ENCODE peak calls at places on chromosome 2, in eight cellular contexts. E, P, X, G, B, V, S and R are unnamed samples.

GRCh38 chr2:96415684-96416083 is 80.1 kb downstream of the NCAPH start:
- DNase-seq in E (no peak), P (no peak), X (no peak), G (no peak), B (no peak), V (no peak), S (no peak), R (no peak)

GRCh38 chr2:3189076-3189591 is 188.5 kb downstream of the EIPR1 start:
- DNase-seq in E (no peak), P (peak; percentile 69), X (no peak), G (no peak), B (no peak), V (peak; percentile 67), S (no peak), R (no peak)

GRCh38 chr2:227805578-227805977 is 8.1 kb upstream of the CCL20 start:
- DNase-seq in E (no peak), P (no peak), X (no peak), G (no peak), B (no peak), V (no peak), S (no peak), R (no peak)

GRCh38 chr2:85705680-85706039 is 11.5 kb downstream of the GNLY start:
- DNase-seq in E (no peak), P (peak; percentile 99), X (no peak), G (no peak), B (no peak), V (no peak), S (peak; percentile 90), R (peak; percentile 47)

GRCh38 chr2:86001326-86001725 is 104.4 kb downstream of the POLR1A start:
- DNase-seq in E (no peak), P (no peak), X (no peak), G (no peak), B (no peak), V (no peak), S (no peak), R (no peak)

GRCh38 chr2:129062160-129062912 is 743.7 kb upstream of the HS6ST1 start:
- DNase-seq in E (no peak), P (no peak), X (no peak), G (no peak), B (no peak), V (no peak), S (no peak), R (no peak)

GRCh38 chr2:62309465-62310091 is 113.7 kb downstream of the B3GNT2 start:
- DNase-seq in E (no peak), P (no peak), X (no peak), G (peak; percentile 55), B (no peak), V (no peak), S (no peak), R (no peak)

GRCh38 chr2:108301558-108301957 is 12.9 kb downstream of the SULT1C2 start:
- DNase-seq in E (no peak), P (no peak), X (no peak), G (no peak), B (no peak), V (no peak), S (no peak), R (no peak)

GRCh38 chr2:231865222-231865621 is 61.0 kb downstream of the NPPC start:
- DNase-seq in E (no peak), P (no peak), X (no peak), G (no peak), B (no peak), V (no peak), S (no peak), R (no peak)

GRCh38 chr2:237879058-237879430 is 19.6 kb downstream of the RAMP1 start:
- DNase-seq in E (no peak), P (peak; percentile 56), X (no peak), G (no peak), B (no peak), V (peak; percentile 13), S (no peak), R (no peak)

GRCh38 chr2:176140520-176141317 is 10.6 kb upstream of the HOXD4 start:
- DNase-seq in E (peak; percentile 68), P (peak; percentile 46), X (peak; percentile 69), G (peak; percentile 86), B (peak; percentile 84), V (peak; percentile 94), S (peak; percentile 39), R (no peak)

GRCh38 chr2:165007162-165007744 is 51.9 kb upstream of the SLC38A11 start:
- DNase-seq in E (no peak), P (no peak), X (no peak), G (no peak), B (no peak), V (no peak), S (no peak), R (no peak)

GRCh38 chr2:121442889-121443288 is 87.8 kb upstream of the RNU4ATAC start:
- DNase-seq in E (no peak), P (no peak), X (no peak), G (no peak), B (no peak), V (no peak), S (no peak), R (no peak)

GRCh38 chr2:233098615-233099014 is 38.5 kb downstream of the INPP5D start:
- DNase-seq in E (no peak), P (peak; percentile 5), X (no peak), G (peak; percentile 28), B (no peak), V (no peak), S (no peak), R (no peak)

GRCh38 chr2:86366651-86367500 is 29.4 kb upstream of the REEP1 start:
- DNase-seq in E (no peak), P (no peak), X (no peak), G (no peak), B (no peak), V (no peak), S (no peak), R (no peak)

GRCh38 chr2:10985260-10985659 is 73.5 kb downstream of the KCNF1 start:
- DNase-seq in E (no peak), P (no peak), X (no peak), G (no peak), B (no peak), V (no peak), S (no peak), R (peak; percentile 16)

GRCh38 chr2:70985283-70985688 is 6.9 kb downstream of the ANKRD53 start:
- DNase-seq in E (no peak), P (no peak), X (no peak), G (no peak), B (no peak), V (no peak), S (no peak), R (no peak)

GRCh38 chr2:222652856-222653255 is 3.0 kb downstream of the FARSB start:
- DNase-seq in E (no peak), P (no peak), X (no peak), G (no peak), B (no peak), V (no peak), S (no peak), R (no peak)

GRCh38 chr2:20643826-20644225 is 7.1 kb downstream of the HS1BP3 start:
- DNase-seq in E (no peak), P (no peak), X (no peak), G (peak; percentile 37), B (no peak), V (no peak), S (no peak), R (no peak)
- H3K4me1 ChIP-seq in E (no peaks in the 10 kb centered on the region), P (no peaks in the 10 kb centered on the region), X (peaks cover 47% of the 10 kb centered on the region), G (peaks cover 7% of the 10 kb centered on the region), B (peaks cover 11% of the 10 kb centered on the region), V (peaks cover 8% of the 10 kb centered on the region), S (peaks cover 14% of the 10 kb centered on the region), R (peaks cover 3% of the 10 kb centered on the region)

DNA sequence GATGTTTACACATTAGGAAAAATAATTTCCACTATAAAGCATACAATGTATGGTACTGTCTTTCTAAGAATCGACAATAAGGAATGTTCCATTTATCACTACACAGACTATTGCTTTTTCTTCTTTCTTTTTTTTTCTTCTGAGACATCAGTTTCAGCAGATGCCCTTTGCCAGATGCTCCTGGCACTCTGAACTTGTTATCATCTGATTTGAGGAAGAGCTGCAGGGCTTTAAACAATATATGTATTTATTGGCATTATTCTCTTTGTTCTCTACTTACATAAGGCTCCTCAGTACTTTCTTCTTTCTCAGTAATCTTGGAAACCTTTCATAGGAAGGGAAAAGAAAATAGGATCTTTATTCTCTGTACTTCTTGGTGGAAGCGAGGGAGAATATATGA is 45.0 kb upstream of the AGPS start:
- DNase-seq in E (no peak), P (no peak), X (no peak), G (no peak), B (no peak), V (no peak), S (no peak), R (no peak)
- TF ChIP-seq CTCF in E (no peak), P (no peak), X (no peak), G (no peak), B (no peak), V (no peak), S (no peak), R (no peak)

GRCh38 chr2:218291934-218292699 is at the start of gene TMBIM1:
- DNase-seq in E (peak; percentile 86), P (peak; percentile 58), X (peak; percentile 85), G (peak; percentile 83), B (peak; percentile 84), V (peak; percentile 94), S (peak; percentile 78), R (no peak)

GRCh38 chr2:218293715-218294429 is 1.6 kb upstream of the TMBIM1 start:
- DNase-seq in E (no peak), P (no peak), X (no peak), G (no peak), B (no peak), V (no peak), S (no peak), R (no peak)

GRCh38 chr2:218294430-218294999 is 2.2 kb upstream of the TMBIM1 start:
- DNase-seq in E (no peak), P (no peak), X (no peak), G (no peak), B (no peak), V (no peak), S (no peak), R (no peak)

GRCh38 chr2:218291318-218291933 is 877 bp downstream of the TMBIM1 start:
- DNase-seq in E (peak; percentile 41), P (peak; percentile 31), X (no peak), G (no peak), B (no peak), V (no peak), S (peak; percentile 40), R (no peak)

DNA sequence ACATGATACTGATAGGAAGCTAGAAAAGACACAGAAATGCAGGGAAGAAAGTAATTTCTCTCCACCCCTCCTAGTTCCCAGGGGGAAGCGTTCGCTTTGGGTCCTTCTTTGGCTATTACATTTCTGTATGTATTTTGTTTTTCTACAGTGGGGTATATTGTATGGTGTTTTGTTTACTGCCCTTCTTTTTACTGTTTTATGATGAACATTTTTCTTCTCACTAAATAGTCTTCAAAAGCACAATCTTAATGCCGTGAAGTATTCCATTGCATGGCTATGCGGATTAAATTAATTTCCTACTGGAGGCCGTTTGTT is 354 bp upstream of the TMBIM1 start:
- DNase-seq in E (no peak), P (no peak), X (no peak), G (no peak), B (no peak), V (no peak), S (no peak), R (no peak)
- H3K4me1 ChIP-seq in E (peaks cover 63% of the 10 kb centered on the region), P (peaks cover 17% of the 10 kb centered on the region), X (peaks cover 68% of the 10 kb centered on the region), G (peaks cover 40% of the 10 kb centered on the region), B (peaks cover 35% of the 10 kb centered on the region), V (peaks cover 38% of the 10 kb centered on the region), S (peaks cover 45% of the 10 kb centered on the region), R (peaks cover 42% of the 10 kb centered on the region)

DNA sequence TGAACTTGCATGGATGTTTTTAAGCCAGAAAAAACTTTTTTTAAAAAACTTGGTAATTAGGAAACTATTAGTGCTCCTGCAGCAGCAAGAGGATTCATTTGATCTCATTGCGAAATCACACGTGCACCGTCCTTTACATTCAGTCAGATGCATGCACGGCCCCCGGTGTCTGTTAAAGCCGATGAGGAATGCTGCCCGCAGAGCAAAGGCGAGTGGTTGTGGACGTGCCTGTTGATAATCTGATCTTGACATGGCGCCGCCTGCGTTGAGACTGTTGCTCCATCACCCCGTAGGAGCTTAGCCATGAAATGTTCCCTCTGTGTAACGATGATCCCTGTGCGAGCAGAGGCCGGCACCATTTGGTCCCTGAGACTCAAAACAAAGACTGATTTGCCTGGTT is 300.0 kb downstream of the GBX2 start:
- DNase-seq in E (no peak), P (peak; percentile 13), X (no peak), G (no peak), B (no peak), V (no peak), S (peak; percentile 19), R (no peak)
- TF ChIP-seq CTCF in E (no peak), P (no peak), X (no peak), G (no peak), B (no peak), V (no peak), S (no peak), R (no peak)